ENCODE peak calls at places on chromosomes 4 and X, in eight cellular contexts. F, E, T, N, G, V, D and L are unnamed samples.

GRCh38 chr4:147927377-147928137 is 195.7 kb downstream of the ARHGAP10 start:
- DNase-seq in F (peak), E (no peak), T (no peak), N (no peak), G (peak), V (no peak), D (no peak), L (no peak)

GRCh38 chrX:38045697-38046096 is 39.3 kb downstream of the SYTL5 start:
- DNase-seq in F (no peak), E (no peak), T (no peak), N (no peak), G (no peak), V (no peak), D (no peak), L (no peak)

GRCh38 chr4:181043486-181043885 is 1199.7 kb upstream of the TENM3 start:
- DNase-seq in F (no peak), E (no peak), T (no peak), N (no peak), G (no peak), V (no peak), D (no peak), L (no peak)

GRCh38 chr4:139154952-139155557 is 22.0 kb downstream of the ELF2 start:
- DNase-seq in F (no peak), E (no peak), T (no peak), N (no peak), G (no peak), V (no peak), D (no peak), L (no peak)

GRCh38 chrX:138849521-138849920 is 138.0 kb upstream of the FGF13 start:
- DNase-seq in F (no peak), E (no peak), T (no peak), N (no peak), G (no peak), V (no peak), D (no peak), L (no peak)

GRCh38 chrX:134794692-134795091 is 136.4 kb upstream of the PLAC1 start:
- DNase-seq in F (no peak), E (no peak), T (no peak), N (no peak), G (peak), V (no peak), D (no peak), L (no peak)

GRCh38 chr4:80197132-80197573 is at the start of gene PRDM8:
- DNase-seq in F (peak), E (no peak), T (peak), N (no peak), G (peak), V (no peak), D (no peak), L (no peak)

GRCh38 chrX:110276778-110277177 is 41.1 kb downstream of the AMMECR1 start:
- DNase-seq in F (no peak), E (no peak), T (no peak), N (no peak), G (no peak), V (no peak), D (no peak), L (no peak)

GRCh38 chr4:25890653-25891485 is 23.2 kb upstream of the SMIM20 start:
- DNase-seq in F (no peak), E (no peak), T (peak), N (no peak), G (peak), V (no peak), D (no peak), L (no peak)

GRCh38 chrX:154735695-154736393 is 15.0 kb downstream of the GAB3 start:
- DNase-seq in F (peak), E (no peak), T (no peak), N (no peak), G (peak), V (no peak), D (no peak), L (no peak)

GRCh38 chr4:184384056-184384809 is 90.1 kb downstream of the IRF2 start:
- DNase-seq in F (peak), E (no peak), T (no peak), N (peak), G (peak), V (peak), D (peak), L (no peak)

GRCh38 chr4:89136525-89136924 is 25.2 kb downstream of the TIGD2 start:
- DNase-seq in F (no peak), E (no peak), T (no peak), N (peak), G (no peak), V (no peak), D (no peak), L (no peak)

GRCh38 chrX:118536204-118536603 is 40.6 kb downstream of the DOCK11 start:
- DNase-seq in F (no peak), E (no peak), T (no peak), N (no peak), G (no peak), V (no peak), D (no peak), L (no peak)

GRCh38 chrX:85499400-85499799 is 119.9 kb upstream of the POF1B start:
- DNase-seq in F (no peak), E (no peak), T (no peak), N (no peak), G (no peak), V (no peak), D (no peak), L (no peak)

GRCh38 chrX:39049975-39050374 is 248.7 kb downstream of the MID1IP1 start:
- DNase-seq in F (no peak), E (no peak), T (no peak), N (no peak), G (no peak), V (no peak), D (no peak), L (no peak)

GRCh38 chrX:71118985-71119535 is 664 bp downstream of the MED12 start:
- DNase-seq in F (peak), E (no peak), T (no peak), N (no peak), G (peak), V (no peak), D (no peak), L (no peak)

GRCh38 chr4:78057135-78057599 is at the start of gene FRAS1:
- DNase-seq in F (peak), E (no peak), T (peak), N (no peak), G (no peak), V (peak), D (peak), L (no peak)

GRCh38 chrX:18888281-18888680 is 95.6 kb downstream of the PHKA2 start:
- DNase-seq in F (no peak), E (peak), T (no peak), N (no peak), G (no peak), V (no peak), D (no peak), L (no peak)

GRCh38 chrX:116284383-116284782 is 113.8 kb downstream of the AGTR2 start:
- DNase-seq in F (no peak), E (no peak), T (no peak), N (no peak), G (no peak), V (no peak), D (no peak), L (no peak)

GRCh38 chrX:110418857-110419249 is 60.2 kb downstream of the RTL9 start:
- DNase-seq in F (no peak), E (no peak), T (no peak), N (no peak), G (peak), V (no peak), D (no peak), L (no peak)

GRCh38 chrX:151697537-151697936 is 2.3 kb downstream of the PRRG3 start:
- DNase-seq in F (no peak), E (peak), T (no peak), N (peak), G (no peak), V (no peak), D (no peak), L (peak)

GRCh38 chr4:86838141-86838540 is 11.0 kb downstream of the SLC10A6 start:
- DNase-seq in F (no peak), E (no peak), T (no peak), N (no peak), G (no peak), V (no peak), D (no peak), L (no peak)

GRCh38 chr4:48071171-48071570 is 54.6 kb downstream of the NIPAL1 start:
- DNase-seq in F (no peak), E (no peak), T (no peak), N (no peak), G (peak), V (no peak), D (no peak), L (no peak)

GRCh38 chr4:147347217-147347616 is 133.7 kb upstream of the EDNRA start:
- DNase-seq in F (no peak), E (no peak), T (no peak), N (no peak), G (no peak), V (no peak), D (no peak), L (no peak)

GRCh38 chr4:33975996-33976395 is 2268.3 kb downstream of the ARAP2 start:
- DNase-seq in F (no peak), E (no peak), T (no peak), N (peak), G (no peak), V (no peak), D (no peak), L (no peak)

GRCh38 chrX:103440621-103441020 is 64.3 kb downstream of the BEX3 start:
- DNase-seq in F (no peak), E (no peak), T (no peak), N (no peak), G (peak), V (no peak), D (no peak), L (no peak)

GRCh38 chr4:6688879-6689505 is 4.7 kb upstream of the S100P start:
- DNase-seq in F (no peak), E (no peak), T (peak), N (peak), G (peak), V (peak), D (peak), L (peak)

GRCh38 chr4:122577808-122578781 is 42.8 kb downstream of the IL21 start:
- DNase-seq in F (peak), E (no peak), T (peak), N (no peak), G (peak), V (peak), D (peak), L (no peak)

GRCh38 chr4:2938906-2939305 is 24.3 kb downstream of the NOP14 start:
- DNase-seq in F (no peak), E (peak), T (no peak), N (no peak), G (no peak), V (no peak), D (no peak), L (no peak)

GRCh38 chr4:133150643-133151300 is 1.7 kb downstream of the PCDH10 start:
- DNase-seq in F (no peak), E (peak), T (peak), N (no peak), G (peak), V (no peak), D (no peak), L (no peak)